ENCODE peak calls at places on chromosomes 16 and 17, in six cellular contexts. Q is mammary epithelial cell, A is kidney, F is progenitor cell of endocrine pancreas, W is lung, J is cardiac muscle cell. L is an unnamed sample.

GRCh38 chr16:77223184-77223583 is 24.0 kb downstream of the SYCE1L start:
- DNase-seq in F (no peak), A (no peak), J (no peak), Q (no peak), W (no peak), L (no peak)

GRCh38 chr17:79633937-79634813 is 23.3 kb upstream of the RBFOX3 start:
- DNase-seq in A (peak), W (no peak), F (peak), Q (no peak), J (no peak), L (no peak)

GRCh38 chr17:50865060-50865867 is 890 bp downstream of the TOB1 start:
- DNase-seq in A (peak), J (peak), F (peak), Q (peak), W (peak), L (no peak)

GRCh38 chr17:48954300-48954755 is 9.7 kb upstream of the SNF8 start:
- DNase-seq in Q (no peak), W (no peak), J (peak), A (no peak), F (peak), L (no peak)

GRCh38 chr17:50883850-50884291 is 17.7 kb upstream of the TOB1 start:
- DNase-seq in F (no peak), A (no peak), W (peak), Q (no peak), J (no peak), L (no peak)

GRCh38 chr16:77965346-77965745 is 57.0 kb upstream of the CLEC3A start:
- DNase-seq in Q (no peak), F (no peak), W (no peak), J (peak), A (no peak), L (no peak)

GRCh38 chr17:16171613-16172012 is 43.7 kb downstream of the NCOR1 start:
- DNase-seq in Q (no peak), W (peak), A (no peak), J (no peak), F (no peak), L (no peak)

GRCh38 chr17:15915996-15916395 is 28.9 kb upstream of the ADORA2B start:
- DNase-seq in F (no peak), W (no peak), A (no peak), Q (no peak), J (no peak), L (no peak)

GRCh38 chr16:11533588-11533987 is 53.1 kb downstream of the LITAF start:
- DNase-seq in W (no peak), Q (no peak), F (no peak), J (no peak), A (no peak), L (no peak)

GRCh38 chr17:15171433-15172047 is 93.6 kb downstream of the PMP22 start:
- DNase-seq in J (peak), A (peak), Q (peak), W (peak), F (peak), L (no peak)

GRCh38 chr17:4365628-4366311 is 705 bp downstream of the UBE2G1 start:
- DNase-seq in J (peak), F (peak), Q (no peak), A (peak), W (peak), L (peak)

DNA sequence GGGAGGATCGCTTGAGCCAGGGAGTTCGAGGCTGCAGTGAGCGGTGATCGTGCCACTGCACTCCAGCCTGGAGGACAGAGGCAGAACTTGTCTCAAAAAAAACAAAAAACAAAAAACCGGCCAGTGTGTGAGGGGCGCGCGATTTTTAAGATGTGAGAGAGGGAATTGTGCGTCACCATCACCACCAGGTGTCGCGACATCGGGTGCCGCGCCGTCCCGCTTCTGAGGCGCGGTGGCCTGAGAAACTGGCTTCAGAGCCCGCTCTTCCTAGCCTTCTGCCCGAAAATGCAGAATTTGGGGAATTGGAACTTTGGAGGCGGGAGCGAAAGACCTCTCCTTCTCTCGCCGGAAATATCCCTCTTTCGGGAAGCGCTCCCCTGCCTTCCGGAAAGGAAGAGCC is 524.8 kb downstream of the KCNJ18 start:
- DNase-seq in W (no peak), F (no peak), A (no peak), Q (no peak), J (peak), L (peak)
- TF ChIP-seq CTCF in W (no peak), F (no peak), A (no peak), Q (no peak), J (no peak), L (no peak)

DNA sequence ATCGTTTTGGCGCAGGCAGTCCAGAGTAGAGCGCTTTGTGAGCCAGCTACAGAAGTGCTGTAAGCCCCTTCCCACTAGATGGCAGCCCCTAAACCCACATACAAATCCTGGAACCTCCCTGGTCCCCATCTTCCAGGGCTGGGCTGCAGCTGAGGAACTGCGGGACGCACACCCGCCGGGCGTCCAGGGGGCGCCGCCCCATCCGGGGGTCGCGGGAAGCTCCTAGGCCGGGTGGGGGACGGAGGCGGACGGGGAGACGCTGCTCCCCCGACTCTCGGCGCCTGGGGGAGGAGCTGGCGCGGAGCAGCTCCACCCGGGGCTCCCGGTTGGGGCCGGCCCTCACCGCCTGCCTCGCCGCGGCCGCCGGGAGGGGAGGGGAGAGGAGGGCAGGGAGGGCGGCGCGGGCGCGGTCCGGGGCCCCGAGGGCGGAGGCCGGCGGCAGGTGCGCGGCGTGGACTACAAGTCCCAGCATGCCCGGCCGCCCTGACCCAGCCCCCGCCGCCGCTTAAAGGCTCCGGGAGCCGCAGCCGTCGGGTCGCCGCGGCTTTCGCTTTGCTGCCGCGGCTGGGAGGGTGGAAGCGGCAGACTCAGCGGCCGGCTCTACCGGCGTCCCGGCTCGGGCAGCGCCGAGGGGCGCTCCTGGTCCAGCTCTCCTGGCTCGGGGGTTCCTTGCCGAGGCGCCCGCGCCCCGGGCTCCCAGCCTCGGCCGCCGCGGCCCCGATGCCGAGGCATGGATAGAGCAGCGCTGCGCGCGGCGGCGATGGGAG is at the start of gene KSR1:
- DNase-seq in J (peak), Q (peak), A (peak), W (peak), F (peak), L (no peak)
- TF ChIP-seq CTCF in J (peak), Q (peak), A (peak), W (no peak), F (peak), L (peak)

DNA sequence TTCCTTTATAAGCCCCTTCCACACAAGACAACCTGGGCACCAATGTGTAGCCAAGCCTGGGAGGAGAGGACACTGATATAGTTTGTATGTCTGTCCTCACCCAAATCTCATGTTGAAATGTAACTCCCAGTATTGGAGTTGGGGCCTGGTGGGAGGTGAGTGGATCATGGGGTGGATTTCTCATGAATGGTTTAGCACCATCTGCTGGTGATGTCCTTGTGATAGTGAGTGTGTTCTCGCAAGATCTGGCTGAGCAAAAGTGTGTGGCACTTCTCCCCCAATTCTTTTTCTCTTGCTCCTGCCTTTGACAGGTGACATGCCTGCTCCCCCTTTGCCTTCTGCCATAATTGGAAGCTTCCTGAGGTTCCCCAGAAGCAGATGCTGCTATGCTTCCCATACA is 135.8 kb downstream of the USP31 start:
- DNase-seq in F (no peak), A (no peak), J (no peak), Q (no peak), W (no peak), L (no peak)
- TF ChIP-seq CTCF in F (peak), A (no peak), J (no peak), Q (peak), W (no peak), L (peak)

GRCh38 chr17:75753514-75754377 is 11.2 kb downstream of the GALK1 start:
- DNase-seq in W (peak), J (peak), A (peak), F (peak), Q (no peak), L (no peak)
- TF ChIP-seq CTCF in W (peak), J (peak), A (peak), F (peak), Q (no peak), L (peak)

GRCh38 chr17:44123356-44124117 is at the start of gene HDAC5:
- DNase-seq in W (peak), J (peak), Q (peak), F (peak), A (peak), L (peak)
- TF ChIP-seq CTCF in W (peak), J (peak), Q (peak), F (peak), A (peak), L (peak)

GRCh38 chr17:58096892-58097291 is 13.7 kb downstream of the DYNLL2 start:
- DNase-seq in W (no peak), A (no peak), Q (no peak), F (no peak), J (no peak), L (no peak)
- TF ChIP-seq CTCF in W (no peak), A (no peak), Q (no peak), F (peak), J (no peak), L (peak)

DNA sequence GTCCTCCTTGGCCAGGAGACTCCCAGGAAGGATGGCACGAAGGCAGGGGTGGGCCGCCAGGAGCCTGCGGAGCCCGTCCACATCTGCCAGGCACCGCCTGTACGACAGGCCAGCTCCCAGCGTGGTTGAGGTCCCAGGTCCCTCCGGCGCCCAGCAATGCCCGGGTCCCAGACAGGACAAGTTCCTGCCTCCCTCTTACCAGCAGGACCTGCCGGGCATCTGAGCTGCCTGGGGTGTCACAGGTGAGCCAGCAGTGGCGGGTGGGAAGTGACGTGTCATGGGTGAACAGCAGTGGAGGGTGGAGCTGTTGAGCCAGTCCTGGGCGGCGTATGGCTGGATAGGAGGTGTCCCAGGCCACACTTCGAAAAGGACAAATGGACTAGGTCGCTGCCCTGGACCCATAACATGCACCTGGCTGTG is 15.7 kb upstream of the BAHCC1 start:
- DNase-seq in W (no peak), J (no peak), F (no peak), A (peak), Q (peak), L (peak)
- TF ChIP-seq CTCF in W (no peak), J (no peak), F (no peak), A (no peak), Q (no peak), L (no peak)

L was measured in chondrocyte.